ENCODE peak calls at places on chromosomes 3 and 15, in seven cellular contexts. K is ovary, P is fibroblast of mammary gland, E is heart right ventricle, G is NB4, M is psoas muscle, X is left ventricle myocardium inferior. T is an unnamed sample.

GRCh38 chr3:195240171-195240701 is 30.7 kb downstream of the XXYLT1 start:
- DNase-seq in K (peak; percentile 76), P (no peak), E (peak; percentile 42), G (no peak), M (peak; percentile 83), X (peak; percentile 53), T (no peak)

GRCh38 chr3:51955893-51956770 is 951 bp downstream of the GPR62 start:
- DNase-seq in K (peak; percentile 78), P (peak; percentile 45), E (peak; percentile 70), G (peak; percentile 53), M (peak; percentile 82), X (peak; percentile 58), T (peak; percentile 38)

GRCh38 chr15:33215941-33216872 is 21.7 kb upstream of the FMN1 start:
- DNase-seq in K (no peak), P (peak; percentile 41), E (no peak), G (peak; percentile 27), M (no peak), X (no peak), T (no peak)

GRCh38 chr3:52289747-52290595 is 2.3 kb downstream of the GLYCTK start:
- DNase-seq in K (no peak), P (no peak), E (no peak), G (no peak), M (no peak), X (no peak), T (no peak)

GRCh38 chr15:98063871-98064270 is 103.4 kb downstream of the ARRDC4 start:
- DNase-seq in K (no peak), P (peak; percentile 5), E (no peak), G (no peak), M (no peak), X (no peak), T (no peak)

GRCh38 chr3:101735833-101736232 is 11.4 kb downstream of the CEP97 start:
- DNase-seq in K (no peak), P (no peak), E (no peak), G (no peak), M (no peak), X (no peak), T (no peak)

GRCh38 chr3:195558602-195559001 is 15.5 kb upstream of the PPP1R2 start:
- DNase-seq in K (no peak), P (peak; percentile 63), E (no peak), G (peak; percentile 61), M (peak; percentile 82), X (no peak), T (no peak)

GRCh38 chr3:179956416-179956830 is 80.3 kb downstream of the PEX5L start:
- DNase-seq in K (no peak), P (no peak), E (no peak), G (peak; percentile 64), M (no peak), X (no peak), T (peak; percentile 12)

GRCh38 chr15:55108858-55109518 is 87.8 kb downstream of the RSL24D1 start:
- DNase-seq in K (peak; percentile 14), P (peak; percentile 56), E (peak; percentile 53), G (peak; percentile 71), M (peak; percentile 71), X (peak; percentile 59), T (peak; percentile 33)

GRCh38 chr15:20358781-20359414 is 182.7 kb downstream of the GOLGA6L6 start:
- DNase-seq in K (no peak), P (no peak), E (no peak), G (no peak), M (no peak), X (no peak), T (no peak)

GRCh38 chr3:134036291-134036690 is 6.6 kb upstream of the SLCO2A1 start:
- DNase-seq in K (no peak), P (no peak), E (no peak), G (no peak), M (no peak), X (no peak), T (no peak)

GRCh38 chr3:48695113-48695753 is 9.5 kb upstream of the NCKIPSD start:
- DNase-seq in K (peak; percentile 81), P (peak; percentile 87), E (peak; percentile 60), G (no peak), M (peak; percentile 82), X (peak; percentile 71), T (peak; percentile 76)

GRCh38 chr3:132421832-132422231 is 4.5 kb downstream of the DNAJC13 start:
- DNase-seq in K (no peak), P (peak; percentile 46), E (no peak), G (no peak), M (no peak), X (no peak), T (peak; percentile 39)

GRCh38 chr3:104939196-104939595 is 427.5 kb upstream of the ALCAM start:
- DNase-seq in K (no peak), P (peak; percentile 35), E (no peak), G (no peak), M (no peak), X (no peak), T (no peak)

GRCh38 chr3:20040476-20041196 is 390 bp downstream of the KAT2B start:
- DNase-seq in K (peak; percentile 82), P (peak; percentile 65), E (peak; percentile 84), G (peak; percentile 91), M (peak; percentile 89), X (peak; percentile 83), T (peak; percentile 69)

GRCh38 chr3:39249453-39250115 is 30.3 kb downstream of the CX3CR1 start:
- DNase-seq in K (no peak), P (peak; percentile 10), E (peak; percentile 37), G (peak; percentile 21), M (peak; percentile 45), X (no peak), T (no peak)

GRCh38 chr3:68876112-68876713 is 56.1 kb downstream of the TAFA4 start:
- DNase-seq in K (no peak), P (peak; percentile 76), E (no peak), G (peak; percentile 71), M (no peak), X (no peak), T (peak; percentile 77)

DNA sequence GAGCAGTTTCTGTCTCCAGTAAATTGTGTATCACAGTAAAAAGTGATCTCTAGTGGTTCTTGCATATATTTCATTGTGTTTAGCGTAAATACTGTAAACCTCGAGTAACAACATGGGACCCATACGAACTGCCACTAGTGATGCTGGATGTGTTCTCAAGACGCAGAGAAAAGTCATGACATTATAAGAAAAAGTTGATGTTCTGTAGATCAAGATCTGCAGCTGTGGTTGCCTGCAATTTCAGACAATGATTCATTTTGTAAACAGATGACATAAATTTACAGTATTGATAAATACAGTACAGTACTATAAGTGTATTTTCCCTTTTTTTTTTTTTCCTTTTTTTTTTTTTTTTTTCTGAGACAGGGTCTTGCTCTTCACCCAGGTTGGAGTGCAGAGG is 100.1 kb downstream of the DPH6 start:
- DNase-seq in K (no peak), P (no peak), E (no peak), G (no peak), M (no peak), X (no peak), T (no peak)
- H3K4me3 ChIP-seq in K (no peak overlapping the region), P (no peak overlapping the region), E (no peak overlapping the region), G (no peak overlapping the region), M (no peak overlapping the region), X (no peak overlapping the region), T (no peak overlapping the region)

GRCh38 chr3:128436214-128436613 is 30.5 kb downstream of the DNAJB8 start:
- DNase-seq in K (no peak), P (peak; percentile 10), E (no peak), G (no peak), M (no peak), X (no peak), T (no peak)
- TF ChIP-seq CTCF in K (no peak), P (no peak), E (no peak), G (no peak), M (no peak), X (no peak), T (no peak)

GRCh38 chr15:75349851-75350588 is 3.2 kb downstream of the NEIL1 start:
- DNase-seq in K (no peak), P (no peak), E (no peak), G (peak; percentile 92), M (no peak), X (no peak), T (no peak)
- H3K4me3 ChIP-seq in K (no peak overlapping the region), P (no peak overlapping the region), E (no peak overlapping the region), G (no peak overlapping the region), M (no peak overlapping the region), X (no peak overlapping the region), T (no peak overlapping the region)

DNA sequence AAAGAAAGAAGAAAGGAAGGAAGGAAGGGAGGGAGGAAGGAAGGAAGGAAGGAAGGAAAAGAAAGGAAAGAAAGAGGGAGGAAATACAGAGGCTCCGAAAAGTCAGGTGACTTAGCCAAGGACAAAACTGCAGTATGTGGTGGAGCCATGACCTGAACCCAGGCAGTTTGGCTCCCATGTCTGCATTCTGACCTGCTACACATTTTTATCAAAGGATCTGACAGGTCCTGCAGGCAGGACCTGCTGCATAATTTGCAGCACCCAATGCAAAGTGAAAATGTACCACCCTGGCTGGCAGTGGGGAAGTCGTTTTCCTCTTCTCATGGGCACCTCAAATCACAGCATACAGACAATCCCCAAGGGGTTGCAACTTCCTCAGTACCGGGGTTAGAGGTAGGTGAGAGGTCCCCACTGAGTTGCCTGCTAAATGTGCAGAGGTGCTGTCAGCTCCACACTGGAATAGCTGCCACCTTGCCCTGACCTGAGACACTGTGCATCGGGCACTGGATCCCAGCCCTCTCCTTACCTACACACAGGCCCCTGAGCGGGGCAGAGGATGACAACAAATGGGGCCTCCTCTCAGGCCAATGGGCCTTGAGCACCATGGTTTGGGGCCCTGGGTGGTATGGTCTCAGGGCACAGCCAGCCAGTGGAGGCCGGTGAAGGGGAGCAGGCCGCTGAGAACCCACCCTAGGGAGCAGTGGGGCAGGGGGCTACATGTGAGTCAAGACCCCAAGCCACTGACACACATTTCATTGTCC is 175.1 kb downstream of the SHQ1 start:
- DNase-seq in K (no peak), P (no peak), E (no peak), G (no peak), M (no peak), X (no peak), T (no peak)
- TF ChIP-seq CTCF in K (no peak), P (no peak), E (no peak), G (no peak), M (no peak), X (no peak), T (no peak)

GRCh38 chr15:96324192-96324895 is 6.2 kb upstream of the NR2F2 start:
- DNase-seq in K (peak; percentile 81), P (peak; percentile 63), E (no peak), G (no peak), M (no peak), X (no peak), T (peak; percentile 58)

GRCh38 chr15:96322401-96323249 is 7.9 kb upstream of the NR2F2 start:
- DNase-seq in K (peak; percentile 81), P (peak; percentile 43), E (no peak), G (no peak), M (peak; percentile 54), X (no peak), T (peak; percentile 66)

GRCh38 chr15:96324900-96325299 is 5.6 kb upstream of the NR2F2 start:
- DNase-seq in K (no peak), P (peak; percentile 25), E (no peak), G (no peak), M (no peak), X (no peak), T (no peak)

GRCh38 chr15:96321422-96322391 is 8.8 kb upstream of the NR2F2 start:
- DNase-seq in K (peak; percentile 73), P (peak; percentile 26), E (no peak), G (no peak), M (peak; percentile 57), X (no peak), T (peak; percentile 48)

GRCh38 chr15:96323250-96324162 is 7.0 kb upstream of the NR2F2 start:
- DNase-seq in K (no peak), P (no peak), E (no peak), G (no peak), M (no peak), X (no peak), T (peak; percentile 22)
- H3K4me3 ChIP-seq in K (peak overlapping the region; percentile 73), P (no peak overlapping the region), E (peak overlapping the region; percentile 49), G (no peak overlapping the region), M (peak overlapping the region; percentile 92), X (peak overlapping the region; percentile 88), T (peak overlapping the region; percentile 94)

T was measured in astrocyte of the spinal cord.